ENCODE peak calls at places on chromosome 15, in five cellular contexts. S is Peyer's patch, N is fibroblast of lung, X is heart left ventricle, Q is astrocyte of the spinal cord. C is an unnamed sample.

GRCh38 chr15:80436511-80437307 is 32.5 kb downstream of the ARNT2 start:
- DNase-seq in S (peak; percentile 38), N (peak; percentile 82), X (no peak), Q (peak; percentile 60), C (no peak)

GRCh38 chr15:74182131-74182530 is 8.6 kb downstream of the ISLR start:
- DNase-seq in S (no peak), N (no peak), X (no peak), Q (no peak), C (no peak)

GRCh38 chr15:22224241-22224671 is 143.9 kb downstream of the OR4M2 start:
- DNase-seq in S (no peak), N (no peak), X (no peak), Q (no peak), C (no peak)

GRCh38 chr15:82832601-82833209 is 23.3 kb downstream of the WHAMM start:
- DNase-seq in S (no peak), N (peak; percentile 93), X (no peak), Q (peak; percentile 93), C (no peak)

GRCh38 chr15:91308855-91309254 is 208.8 kb downstream of the SV2B start:
- DNase-seq in S (no peak), N (no peak), X (no peak), Q (no peak), C (no peak)

GRCh38 chr15:90860942-90861675 is 7.3 kb upstream of the FURIN start:
- DNase-seq in S (no peak), N (peak; percentile 81), X (no peak), Q (peak; percentile 85), C (no peak)

GRCh38 chr15:73440571-73440970 is 2.4 kb upstream of the REC114 start:
- DNase-seq in S (no peak), N (no peak), X (no peak), Q (no peak), C (no peak)

GRCh38 chr15:32651229-32651837 is 9.8 kb downstream of the SCG5 start:
- DNase-seq in S (peak; percentile 71), N (peak; percentile 55), X (peak; percentile 23), Q (peak; percentile 69), C (no peak)

GRCh38 chr15:90610220-90610619 is 80.5 kb downstream of the CRTC3 start:
- DNase-seq in S (no peak), N (peak; percentile 9), X (no peak), Q (peak; percentile 18), C (no peak)

GRCh38 chr15:90300988-90301715 is 35.7 kb downstream of the NGRN start:
- DNase-seq in S (peak; percentile 87), N (peak; percentile 12), X (peak; percentile 51), Q (peak; percentile 27), C (peak; percentile 46)

GRCh38 chr15:42891569-42891968 is 29.0 kb downstream of the TTBK2 start:
- DNase-seq in S (no peak), N (peak; percentile 38), X (no peak), Q (peak; percentile 37), C (no peak)

GRCh38 chr15:67945951-67946700 is 106.3 kb upstream of the RNU6-1 start:
- DNase-seq in S (no peak), N (peak; percentile 37), X (peak; percentile 46), Q (peak; percentile 30), C (no peak)

GRCh38 chr15:34584321-34584668 is 844 bp upstream of the GOLGA8B start:
- DNase-seq in S (no peak), N (no peak), X (no peak), Q (no peak), C (no peak)

GRCh38 chr15:91482799-91483198 is 370.7 kb upstream of the SLCO3A1 start:
- DNase-seq in S (no peak), N (no peak), X (no peak), Q (no peak), C (no peak)

GRCh38 chr15:35000511-35000910 is 12.4 kb upstream of the ZNF770 start:
- DNase-seq in S (no peak), N (peak; percentile 84), X (peak; percentile 20), Q (peak; percentile 83), C (no peak)

GRCh38 chr15:27673766-27674445 is 425.2 kb downstream of the OCA2 start:
- DNase-seq in S (no peak), N (no peak), X (no peak), Q (no peak), C (no peak)

GRCh38 chr15:37921527-37922385 is 12.7 kb upstream of the TMCO5A start:
- DNase-seq in S (no peak), N (peak; percentile 30), X (no peak), Q (no peak), C (no peak)

GRCh38 chr15:92907229-92907628 is 7.1 kb downstream of the CHD2 start:
- DNase-seq in S (no peak), N (peak; percentile 58), X (no peak), Q (peak; percentile 36), C (no peak)

GRCh38 chr15:85795669-85796305 is 1.1 kb upstream of the KLHL25 start:
- DNase-seq in S (peak; percentile 67), N (no peak), X (no peak), Q (no peak), C (no peak)

GRCh38 chr15:45458746-45459403 is 63.7 kb downstream of the SLC30A4 start:
- DNase-seq in S (peak; percentile 93), N (peak; percentile 30), X (peak; percentile 73), Q (peak; percentile 55), C (peak; percentile 61)

GRCh38 chr15:51782357-51782896 is 31.0 kb downstream of the TMOD2 start:
- DNase-seq in S (no peak), N (no peak), X (no peak), Q (no peak), C (no peak)

GRCh38 chr15:31857194-31857593 is 173.1 kb upstream of the CHRNA7 start:
- DNase-seq in S (no peak), N (no peak), X (no peak), Q (no peak), C (no peak)

GRCh38 chr15:38538328-38539007 is 26.1 kb downstream of the RASGRP1 start:
- DNase-seq in S (no peak), N (no peak), X (no peak), Q (no peak), C (no peak)

GRCh38 chr15:45276851-45277250 is 24.8 kb downstream of the SLC28A2 start:
- DNase-seq in S (no peak), N (peak; percentile 22), X (no peak), Q (peak; percentile 6), C (no peak)

GRCh38 chr15:45205192-45205591 is 17.4 kb upstream of the SHF start:
- DNase-seq in S (peak; percentile 84), N (peak; percentile 38), X (peak; percentile 48), Q (peak; percentile 48), C (no peak)

GRCh38 chr15:92623435-92623834 is 32.1 kb downstream of the FAM174B start:
- DNase-seq in S (no peak), N (no peak), X (no peak), Q (no peak), C (no peak)

GRCh38 chr15:82021992-82022391 is 23.8 kb downstream of the MEX3B start:
- DNase-seq in S (no peak), N (peak; percentile 30), X (no peak), Q (peak; percentile 28), C (no peak)

GRCh38 chr15:95325763-95326688 is 1004.5 kb upstream of the NR2F2 start:
- DNase-seq in S (no peak), N (peak; percentile 25), X (no peak), Q (peak; percentile 74), C (no peak)

GRCh38 chr15:67606742-67607141 is 64.2 kb downstream of the MAP2K5 start:
- DNase-seq in S (no peak), N (no peak), X (no peak), Q (no peak), C (no peak)

GRCh38 chr15:49036650-49037545 is 9.3 kb downstream of the SECISBP2L start:
- DNase-seq in S (no peak), N (peak; percentile 69), X (no peak), Q (peak; percentile 62), C (no peak)

GRCh38 chr15:73341886-73342600 is 26.7 kb downstream of the HCN4 start:
- DNase-seq in S (no peak), N (peak; percentile 9), X (peak; percentile 46), Q (no peak), C (no peak)

GRCh38 chr15:60972301-60972700 is 256.8 kb downstream of the RORA start:
- DNase-seq in S (no peak), N (peak; percentile 96), X (no peak), Q (peak; percentile 83), C (no peak)

GRCh38 chr15:55993804-55994539 is 560 bp upstream of the NEDD4 start:
- DNase-seq in S (no peak), N (peak; percentile 73), X (peak; percentile 22), Q (peak; percentile 63), C (no peak)
- TF ChIP-seq CTCF in S (no peak), N (peak; percentile 26), X (peak; percentile 15), Q (peak; percentile 27), C (no peak)

DNA sequence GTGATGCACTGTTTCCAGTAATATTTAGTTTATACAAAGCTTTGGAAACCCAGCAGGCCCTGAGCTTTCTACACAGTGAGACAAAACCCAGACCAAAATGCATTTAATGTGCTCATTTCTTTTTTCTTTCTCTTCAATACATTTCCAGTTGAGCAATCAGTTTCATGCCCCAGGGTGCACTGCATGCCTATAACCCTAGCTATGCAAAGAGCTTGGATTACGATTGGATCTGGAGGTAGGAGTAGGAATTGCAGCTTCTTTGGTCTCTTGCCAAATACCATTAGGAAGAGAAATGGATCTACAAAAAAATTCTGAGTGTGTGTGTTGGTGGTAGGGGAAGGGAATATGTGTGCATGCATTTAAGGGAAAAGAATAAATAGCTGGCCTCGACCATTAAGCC is 1001.4 kb downstream of the SQOR start:
- DNase-seq in S (no peak), N (no peak), X (no peak), Q (no peak), C (no peak)
- TF ChIP-seq CTCF in S (no peak), N (no peak), X (no peak), Q (no peak), C (no peak)

GRCh38 chr15:62877276-62877857 is 165.2 kb upstream of the TPM1 start:
- DNase-seq in S (no peak), N (no peak), X (no peak), Q (no peak), C (no peak)
- TF ChIP-seq CTCF in S (no peak), N (no peak), X (no peak), Q (no peak), C (no peak)

DNA sequence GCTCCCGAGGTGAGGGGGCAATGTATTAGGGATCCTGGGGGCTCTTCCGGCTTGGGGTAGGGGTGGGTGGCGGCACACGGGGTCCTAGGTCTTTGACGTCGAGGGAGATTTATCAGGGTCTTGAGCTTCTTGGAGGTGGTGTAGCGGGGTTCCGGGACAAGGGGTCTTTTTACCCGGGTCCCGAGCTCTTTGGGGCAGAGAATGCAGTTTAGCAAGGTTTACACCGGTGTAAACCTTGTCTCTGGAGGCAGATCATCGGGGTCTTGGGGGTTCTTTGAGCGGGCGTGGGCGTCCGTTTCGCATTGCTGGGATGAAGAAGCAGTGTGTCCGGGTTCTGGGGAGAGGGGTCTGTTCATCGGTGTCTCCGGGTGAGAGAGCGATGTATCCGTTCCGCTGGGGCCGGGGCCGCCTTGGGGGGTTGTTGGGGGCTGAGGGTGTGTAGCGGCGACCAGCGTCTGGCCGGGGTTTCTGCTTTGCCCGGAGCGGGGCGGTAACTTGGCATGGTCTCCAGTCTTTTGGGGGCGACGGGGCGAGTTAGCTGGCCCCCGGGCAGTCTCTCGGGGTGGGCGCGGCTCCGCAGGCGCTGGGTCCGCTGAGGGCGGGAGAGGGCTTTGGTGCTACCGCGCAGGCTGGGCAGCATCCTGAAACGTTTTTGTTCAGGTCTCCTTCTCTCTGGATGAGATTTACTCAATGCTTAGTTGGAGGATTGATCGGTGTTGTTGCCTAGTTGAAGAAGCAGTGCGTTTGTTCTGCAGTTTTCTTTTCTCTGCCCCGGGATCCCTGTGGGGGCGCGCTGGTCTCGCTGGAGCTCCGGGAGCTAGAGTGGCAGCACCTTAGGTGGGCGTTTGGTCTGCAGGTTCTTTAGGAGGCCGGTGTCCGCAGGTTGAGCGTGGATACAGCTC is 792 bp downstream of the GLCE start:
- DNase-seq in S (peak; percentile 67), N (peak; percentile 28), X (peak; percentile 36), Q (peak; percentile 29), C (peak; percentile 34)
- TF ChIP-seq CTCF in S (no peak), N (peak; percentile 44), X (peak; percentile 24), Q (peak; percentile 48), C (no peak)

C was measured in activated B cell treated with CpG ODN at 0.5 μM for 24 hours.